ENCODE peak calls at places on chromosome 10, in five cellular contexts. One of them, this sample, is unnamed.

GRCh38 chr10:98131615-98132014 is 2.8 kb upstream of the R3HCC1L start:
- DNase-seq in HepG2: no peak
- DNase-seq in HCT116: no peak
- DNase-seq in GM12878: no peak
- DNase-seq in H1: no peak
- DNase-seq in this sample: no peak

GRCh38 chr10:16909271-16909767 is 92.1 kb upstream of the RSU1 start:
- DNase-seq in HepG2: no peak
- DNase-seq in HCT116: no peak
- DNase-seq in GM12878: no peak
- DNase-seq in H1: no peak
- DNase-seq in this sample: peak

GRCh38 chr10:24727811-24728210 is 4.1 kb upstream of the ARHGAP21 start:
- DNase-seq in HepG2: no peak
- DNase-seq in HCT116: no peak
- DNase-seq in GM12878: no peak
- DNase-seq in H1: no peak
- DNase-seq in this sample: no peak

GRCh38 chr10:14659626-14660196 is 115.0 kb downstream of the FAM107B start:
- DNase-seq in HepG2: no peak
- DNase-seq in HCT116: no peak
- DNase-seq in GM12878: peak
- DNase-seq in H1: no peak
- DNase-seq in this sample: no peak

GRCh38 chr10:15043674-15044073 is at the start of gene OLAH:
- DNase-seq in HepG2: no peak
- DNase-seq in HCT116: no peak
- DNase-seq in GM12878: no peak
- DNase-seq in H1: no peak
- DNase-seq in this sample: no peak

GRCh38 chr10:12500406-12501303 is 151.3 kb downstream of the CAMK1D start:
- DNase-seq in HepG2: no peak
- DNase-seq in HCT116: no peak
- DNase-seq in GM12878: no peak
- DNase-seq in H1: no peak
- DNase-seq in this sample: no peak

GRCh38 chr10:71082930-71083329 is 129.4 kb upstream of the UNC5B start:
- DNase-seq in HepG2: no peak
- DNase-seq in HCT116: no peak
- DNase-seq in GM12878: no peak
- DNase-seq in H1: no peak
- DNase-seq in this sample: no peak

GRCh38 chr10:69842932-69843331 is 41.2 kb downstream of the COL13A1 start:
- DNase-seq in HepG2: no peak
- DNase-seq in HCT116: no peak
- DNase-seq in GM12878: no peak
- DNase-seq in H1: no peak
- DNase-seq in this sample: peak

GRCh38 chr10:101224060-101224909 is 5.0 kb downstream of the LBX1 start:
- DNase-seq in HepG2: no peak
- DNase-seq in HCT116: no peak
- DNase-seq in GM12878: no peak
- DNase-seq in H1: no peak
- DNase-seq in this sample: no peak

GRCh38 chr10:99700649-99701048 is 31.3 kb downstream of the COX15 start:
- DNase-seq in HepG2: no peak
- DNase-seq in HCT116: no peak
- DNase-seq in GM12878: no peak
- DNase-seq in H1: no peak
- DNase-seq in this sample: no peak

GRCh38 chr10:81870472-81870871 is 4.5 kb upstream of the NRG3 start:
- DNase-seq in HepG2: no peak
- DNase-seq in HCT116: no peak
- DNase-seq in GM12878: no peak
- DNase-seq in H1: no peak
- DNase-seq in this sample: no peak

GRCh38 chr10:73908853-73909611 is 1.9 kb upstream of the PLAU start:
- DNase-seq in HepG2: peak
- DNase-seq in HCT116: no peak
- DNase-seq in GM12878: peak
- DNase-seq in H1: no peak
- DNase-seq in this sample: peak

GRCh38 chr10:87579563-87579962 is 74.9 kb downstream of the MINPP1 start:
- DNase-seq in HepG2: no peak
- DNase-seq in HCT116: no peak
- DNase-seq in GM12878: no peak
- DNase-seq in H1: no peak
- DNase-seq in this sample: peak

GRCh38 chr10:131686781-131687419 is 213.9 kb upstream of the PPP2R2D start:
- DNase-seq in HepG2: no peak
- DNase-seq in HCT116: no peak
- DNase-seq in GM12878: no peak
- DNase-seq in H1: no peak
- DNase-seq in this sample: no peak

GRCh38 chr10:77463499-77463898 is 174.1 kb downstream of the KCNMA1 start:
- DNase-seq in HepG2: no peak
- DNase-seq in HCT116: no peak
- DNase-seq in GM12878: no peak
- DNase-seq in H1: no peak
- DNase-seq in this sample: peak

GRCh38 chr10:86306628-86307278 is 59.8 kb downstream of the GRID1 start:
- DNase-seq in HepG2: peak
- DNase-seq in HCT116: no peak
- DNase-seq in GM12878: no peak
- DNase-seq in H1: no peak
- DNase-seq in this sample: peak

GRCh38 chr10:86968994-86969355 is 693 bp downstream of the ADIRF start:
- DNase-seq in HepG2: no peak
- DNase-seq in HCT116: no peak
- DNase-seq in GM12878: no peak
- DNase-seq in H1: no peak
- DNase-seq in this sample: no peak

GRCh38 chr10:103079946-103080345 is 113.1 kb downstream of the NT5C2 start:
- DNase-seq in HepG2: no peak
- DNase-seq in HCT116: no peak
- DNase-seq in GM12878: no peak
- DNase-seq in H1: no peak
- DNase-seq in this sample: no peak

DNA sequence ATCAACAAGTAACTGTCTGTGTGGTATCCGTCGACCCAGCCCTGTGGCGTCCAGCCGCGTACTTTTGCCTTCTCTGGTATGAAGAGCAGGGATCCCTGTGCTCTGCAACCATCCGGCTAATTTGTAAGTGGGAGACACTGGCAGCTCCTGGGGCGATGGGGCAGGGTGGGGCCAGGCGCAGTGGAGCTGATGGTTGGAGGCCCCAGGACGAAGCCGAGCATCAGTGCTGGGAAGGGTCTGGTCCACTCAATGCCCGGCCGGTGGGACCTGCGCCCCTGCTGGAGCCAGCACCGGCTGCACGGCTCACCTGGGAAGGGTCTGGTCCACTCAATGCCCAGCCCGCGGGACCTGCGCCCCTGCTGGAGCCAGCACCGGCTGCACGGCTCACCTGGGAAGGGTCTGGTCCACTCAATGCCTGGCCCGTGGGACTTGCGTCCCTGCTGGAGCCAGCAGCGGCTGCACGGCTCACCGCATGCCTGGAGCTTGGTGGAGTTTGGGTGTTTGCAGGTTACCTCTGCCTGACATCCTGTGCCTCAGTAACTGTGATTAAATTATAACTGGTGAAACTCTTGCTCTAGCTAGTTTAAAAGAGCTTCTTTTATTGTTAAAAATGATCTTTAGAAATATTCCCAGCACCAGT is 96.1 kb downstream of the NKX6-2 start:
- DNase-seq in HepG2: no peak
- DNase-seq in HCT116: no peak
- DNase-seq in GM12878: no peak
- DNase-seq in H1: no peak
- DNase-seq in this sample: no peak
- TF ChIP-seq RAD21 in HepG2: no peak
- TF ChIP-seq RAD21 in HCT116: no peak
- TF ChIP-seq RAD21 in GM12878: no peak
- TF ChIP-seq RAD21 in H1: no peak
- TF ChIP-seq RAD21 in this sample: no peak

DNA sequence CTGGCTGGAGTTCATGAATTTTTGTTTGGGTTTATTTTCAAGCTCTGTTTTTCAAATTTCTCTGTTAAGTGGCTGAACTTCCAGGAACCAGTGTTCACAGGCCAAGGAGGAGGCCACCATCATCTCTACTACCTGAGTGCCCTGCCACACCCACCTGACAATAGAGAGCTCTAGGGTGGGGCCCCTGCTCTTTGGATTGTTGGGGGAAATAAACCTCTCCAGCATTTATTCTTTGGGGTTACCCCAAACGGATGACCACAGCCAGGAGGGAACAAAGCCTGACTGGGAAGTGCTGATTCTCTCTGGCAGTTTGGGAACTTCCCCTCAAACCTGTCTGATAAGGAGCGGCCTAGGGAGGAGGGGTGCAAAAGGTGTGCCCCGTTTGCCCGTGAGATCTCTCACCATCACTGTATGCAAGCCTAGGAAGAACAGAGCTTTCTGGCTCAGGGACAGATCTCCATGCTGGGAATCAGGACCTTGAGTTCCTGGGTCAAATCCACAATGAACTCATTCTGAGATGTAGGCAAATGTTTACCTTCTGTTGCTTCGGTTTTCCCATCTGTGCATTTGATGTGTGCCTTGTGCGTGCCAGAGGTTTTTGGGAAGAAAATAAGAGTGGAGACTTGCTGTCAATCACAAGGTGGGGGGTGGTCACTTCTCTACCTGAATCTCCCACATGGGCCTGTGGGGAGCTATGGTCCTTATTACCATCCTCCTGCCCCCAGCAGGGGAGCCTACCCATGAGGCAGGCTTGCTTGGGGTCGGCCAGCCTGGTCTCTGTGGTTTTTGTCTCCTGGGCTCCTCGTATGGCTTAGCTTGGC is 27.7 kb upstream of the PDCD4 start:
- DNase-seq in HepG2: peak
- DNase-seq in HCT116: no peak
- DNase-seq in GM12878: no peak
- DNase-seq in H1: no peak
- DNase-seq in this sample: no peak
- H2AFZ ChIP-seq in HepG2: no peak
- H2AFZ ChIP-seq in HCT116: no peak
- H2AFZ ChIP-seq in GM12878: no peak
- H2AFZ ChIP-seq in H1: peak
- H2AFZ ChIP-seq in this sample: no peak

DNA sequence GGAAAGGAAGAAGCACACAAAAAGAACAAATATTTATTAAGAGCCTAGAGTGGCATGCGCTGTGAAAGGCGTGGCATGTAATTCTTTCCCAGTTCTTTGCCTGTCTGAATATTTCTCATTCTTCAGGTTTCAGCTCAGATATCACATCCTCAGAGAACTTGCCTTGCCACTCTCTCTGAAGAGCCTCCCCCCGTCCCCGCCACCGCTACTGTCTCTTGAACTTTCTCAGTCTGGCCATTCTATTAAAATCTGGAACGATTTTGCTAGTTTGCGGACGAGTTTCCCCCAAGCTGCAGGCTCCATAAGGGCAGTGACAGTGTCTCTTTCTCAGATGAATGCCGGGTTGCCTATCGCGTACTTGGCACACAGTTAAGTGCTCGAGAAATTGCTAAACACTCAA is 795 bp upstream of the PLEKHA1 start:
- DNase-seq in HepG2: peak
- DNase-seq in HCT116: no peak
- DNase-seq in GM12878: no peak
- DNase-seq in H1: no peak
- DNase-seq in this sample: peak
- TF ChIP-seq RAD21 in HepG2: no peak
- TF ChIP-seq RAD21 in HCT116: no peak
- TF ChIP-seq RAD21 in GM12878: no peak
- TF ChIP-seq RAD21 in H1: no peak
- TF ChIP-seq RAD21 in this sample: no peak

GRCh38 chr10:58967551-58968418 is 208.7 kb upstream of the PHYHIPL start:
- DNase-seq in HepG2: peak
- DNase-seq in HCT116: no peak
- DNase-seq in GM12878: no peak
- DNase-seq in H1: peak
- DNase-seq in this sample: no peak
- H2AFZ ChIP-seq in HepG2: no peak
- H2AFZ ChIP-seq in HCT116: peak
- H2AFZ ChIP-seq in GM12878: peak
- H2AFZ ChIP-seq in H1: no peak
- H2AFZ ChIP-seq in this sample: peak

GRCh38 chr10:124864421-124865193 is 63.0 kb downstream of the ABRAXAS2 start:
- DNase-seq in HepG2: peak
- DNase-seq in HCT116: peak
- DNase-seq in GM12878: no peak
- DNase-seq in H1: no peak
- DNase-seq in this sample: no peak
- TF ChIP-seq RAD21 in HepG2: no peak
- TF ChIP-seq RAD21 in HCT116: no peak
- TF ChIP-seq RAD21 in GM12878: no peak
- TF ChIP-seq RAD21 in H1: no peak
- TF ChIP-seq RAD21 in this sample: no peak